ENCODE peak calls at places on chromosomes 13 and 19, in nine cellular contexts. P is heart left ventricle, W is neural progenitor cell, H is DND-41, Q is GM12878, N is prostate gland, J is OCI-LY7, V is HFF-Myc, S is A549. D is an unnamed sample.

GRCh38 chr19:32289566-32290210 is 55.7 kb upstream of the ZNF507 start:
- DNase-seq in P (no peak), W (no peak), H (no peak), Q (no peak), N (no peak), J (no peak), V (no peak), S (no peak), D (no peak)

GRCh38 chr13:51688937-51689336 is 104.7 kb downstream of the WDFY2 start:
- DNase-seq in P (no peak), W (no peak), H (no peak), Q (no peak), N (no peak), J (no peak), V (no peak), S (no peak), D (no peak)

GRCh38 chr19:6616011-6616410 is 25.1 kb upstream of the CD70 start:
- DNase-seq in P (no peak), W (no peak), H (no peak), Q (no peak), N (no peak), J (no peak), V (no peak), S (no peak), D (no peak)

GRCh38 chr19:11420894-11421606 is 1.9 kb upstream of the RGL3 start:
- DNase-seq in P (peak; percentile 72), W (peak; percentile 65), H (no peak), Q (no peak), N (no peak), J (no peak), V (no peak), S (no peak), D (no peak)

GRCh38 chr19:12841094-12841493 is 2.8 kb downstream of the MAST1 start:
- DNase-seq in P (no peak), W (peak; percentile 100), H (no peak), Q (no peak), N (no peak), J (no peak), V (no peak), S (no peak), D (no peak)

GRCh38 chr19:14375582-14376291 is 5.5 kb upstream of the ADGRE5 start:
- DNase-seq in P (peak; percentile 80), W (no peak), H (no peak), Q (no peak), N (no peak), J (peak; percentile 51), V (no peak), S (no peak), D (no peak)

GRCh38 chr19:15575406-15575805 is 39.6 kb upstream of the CYP4F8 start:
- DNase-seq in P (no peak), W (no peak), H (no peak), Q (no peak), N (no peak), J (no peak), V (no peak), S (no peak), D (no peak)

GRCh38 chr13:113427562-113428468 is 25.5 kb downstream of the ADPRHL1 start:
- DNase-seq in P (peak; percentile 12), W (peak; percentile 1), H (no peak), Q (no peak), N (no peak), J (no peak), V (no peak), S (no peak), D (no peak)

GRCh38 chr19:42086770-42087550 is 11.0 kb downstream of the ZNF574 start:
- DNase-seq in P (no peak), W (no peak), H (no peak), Q (no peak), N (no peak), J (no peak), V (no peak), S (no peak), D (no peak)

GRCh38 chr13:98022210-98022609 is 68.7 kb downstream of the IPO5 start:
- DNase-seq in P (peak; percentile 52), W (no peak), H (no peak), Q (no peak), N (no peak), J (no peak), V (no peak), S (no peak), D (no peak)

GRCh38 chr19:39052846-39053245 is 20.5 kb upstream of the FBXO27 start:
- DNase-seq in P (no peak), W (no peak), H (no peak), Q (no peak), N (no peak), J (no peak), V (no peak), S (no peak), D (no peak)

DNA sequence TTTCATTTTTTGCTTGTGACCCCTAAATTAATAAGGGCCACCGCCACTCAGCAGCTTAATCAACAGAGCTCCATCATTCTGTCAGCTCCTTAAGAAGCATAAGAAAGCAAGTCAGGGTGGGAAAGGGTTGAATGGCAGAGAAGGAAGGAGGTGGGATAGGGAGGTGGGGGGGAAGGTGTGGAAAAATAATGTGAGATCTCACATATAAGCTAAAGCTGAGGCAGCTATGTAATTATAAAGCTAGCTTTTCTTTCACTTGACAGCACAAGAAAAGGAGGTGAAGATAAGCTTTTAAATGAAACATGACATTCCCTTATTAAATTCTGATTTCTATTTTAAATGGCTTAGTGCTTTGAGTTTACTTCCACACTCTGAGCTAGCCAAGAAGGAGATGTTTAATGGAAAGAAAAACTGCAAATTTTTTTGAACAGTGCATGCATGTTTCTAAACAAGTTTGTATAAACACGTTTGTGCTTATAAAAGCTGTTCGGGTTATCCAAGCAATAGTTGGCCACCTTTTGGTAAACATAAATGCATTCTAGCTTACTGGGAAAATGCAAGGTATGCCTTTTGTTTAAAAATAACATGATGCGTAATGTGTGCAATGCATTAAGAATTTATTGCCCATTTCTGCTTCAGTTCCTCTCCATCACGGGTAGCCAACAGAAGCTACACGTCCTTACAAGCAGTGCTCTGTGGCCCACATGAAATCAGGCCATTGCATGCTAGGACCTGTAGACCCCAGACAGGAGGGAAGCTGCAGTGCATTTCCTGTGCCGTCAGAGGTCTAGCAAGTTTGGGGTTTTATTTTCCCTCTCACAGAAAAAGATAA is 96.2 kb downstream of the LHFPL6 start:
- DNase-seq in P (no peak), W (no peak), H (no peak), Q (no peak), N (peak; percentile 5), J (peak; percentile 51), V (no peak), S (no peak), D (no peak)
- H3K4me3 ChIP-seq in P (no peak overlapping the region), W (no peak overlapping the region), H (no peak overlapping the region), Q (no peak overlapping the region), N (no peak overlapping the region), J (no peak overlapping the region), V (no peak overlapping the region), S (no peak overlapping the region), D (no peak overlapping the region)

GRCh38 chr19:2702170-2703076 is at the start of gene GNG7:
- DNase-seq in P (peak; percentile 95), W (peak; percentile 97), H (no peak), Q (no peak), N (peak; percentile 93), J (peak; percentile 95), V (no peak), S (peak; percentile 83), D (peak; percentile 60)
- H3K4me3 ChIP-seq in P (peak within 1 kb of the TSS; percentile 64), W (peak within 1 kb of the TSS; percentile 99), H (no peak within 1 kb of the TSS), Q (peak within 1 kb of the TSS; percentile 88), N (peak within 1 kb of the TSS; percentile 73), J (peak within 1 kb of the TSS; percentile 78), V (no peak within 1 kb of the TSS), S (peak within 1 kb of the TSS; percentile 49), D (peak within 1 kb of the TSS; percentile 56)

DNA sequence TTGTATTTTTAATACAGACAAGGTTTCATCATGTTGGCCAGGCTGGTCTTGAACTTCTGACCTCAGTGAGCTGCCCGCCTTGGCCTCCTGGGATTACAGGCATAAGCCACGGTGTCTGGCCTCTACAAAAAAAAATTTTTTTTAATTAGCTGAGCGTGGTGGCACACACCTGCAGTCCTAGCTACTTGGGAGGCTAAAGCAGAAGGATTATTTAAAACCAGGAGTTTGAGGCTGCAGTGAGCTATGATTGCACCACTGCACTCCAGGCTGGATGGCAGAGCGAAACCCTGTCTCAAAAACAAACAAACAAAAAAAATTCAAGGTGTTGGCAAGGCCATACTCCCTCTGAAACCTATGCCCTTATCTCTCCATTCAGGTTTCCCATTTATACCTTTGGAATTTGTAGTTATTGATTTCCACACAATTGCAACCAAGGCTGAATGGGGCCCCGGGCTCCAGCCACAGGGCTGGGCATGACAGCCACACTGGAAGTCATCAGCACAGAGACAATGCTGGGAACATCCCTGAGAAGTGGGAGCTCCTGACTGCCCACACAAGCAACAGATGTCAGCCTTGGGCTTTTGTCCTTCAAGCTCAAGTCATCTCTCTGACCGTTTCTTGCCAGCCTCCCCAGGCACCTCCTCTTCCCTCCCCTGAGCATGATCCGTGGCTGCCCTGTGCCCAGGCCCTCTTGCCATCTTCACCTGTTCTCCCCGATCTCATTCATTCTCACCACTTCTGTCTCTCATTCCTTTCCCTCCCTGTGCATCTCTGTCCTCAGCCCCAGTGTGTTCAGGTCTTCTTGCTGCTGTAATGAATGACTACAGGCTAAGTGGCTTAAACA is 27.2 kb upstream of the CALM3 start:
- DNase-seq in P (no peak), W (no peak), H (no peak), Q (no peak), N (no peak), J (no peak), V (no peak), S (no peak), D (no peak)
- H3K4me3 ChIP-seq in P (no peak overlapping the region), W (no peak overlapping the region), H (no peak overlapping the region), Q (no peak overlapping the region), N (no peak overlapping the region), J (no peak overlapping the region), V (no peak overlapping the region), S (no peak overlapping the region), D (no peak overlapping the region)

GRCh38 chr19:34841780-34842179 is 68.8 kb upstream of the ZNF599 start:
- DNase-seq in P (no peak), W (peak; percentile 17), H (no peak), Q (no peak), N (no peak), J (no peak), V (no peak), S (no peak), D (no peak)

GRCh38 chr19:34838753-34839431 is 65.9 kb upstream of the ZNF599 start:
- DNase-seq in P (peak; percentile 26), W (peak; percentile 72), H (no peak), Q (no peak), N (no peak), J (no peak), V (no peak), S (peak; percentile 32), D (no peak)

GRCh38 chr19:34835952-34836351 is 62.9 kb upstream of the ZNF599 start:
- DNase-seq in P (no peak), W (no peak), H (no peak), Q (no peak), N (no peak), J (no peak), V (no peak), S (no peak), D (no peak)

GRCh38 chr19:34837262-34837661 is 64.2 kb upstream of the ZNF599 start:
- DNase-seq in P (peak; percentile 87), W (no peak), H (no peak), Q (no peak), N (peak; percentile 46), J (no peak), V (no peak), S (no peak), D (no peak)

DNA sequence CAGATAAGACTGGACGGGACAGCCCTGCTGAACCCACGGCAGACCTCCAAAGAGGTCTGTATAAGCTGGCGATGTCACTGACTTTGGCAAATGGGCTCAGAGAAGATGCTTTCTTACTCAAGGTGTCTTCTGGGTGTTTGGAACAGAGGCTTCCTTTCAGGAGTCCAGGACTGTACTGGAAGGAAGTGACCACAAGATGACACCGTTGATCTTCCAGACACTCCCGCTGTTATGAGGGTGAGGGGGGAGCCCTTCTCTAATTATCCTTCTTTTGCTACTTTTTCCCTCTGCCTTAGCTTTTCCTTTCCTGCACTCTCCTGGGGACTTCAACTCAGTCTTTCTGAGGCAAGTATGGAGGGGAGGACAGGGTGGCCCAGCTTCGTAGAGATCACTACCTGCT is 65.2 kb upstream of the ZNF599 start:
- DNase-seq in P (no peak), W (peak; percentile 49), H (no peak), Q (no peak), N (no peak), J (peak; percentile 13), V (no peak), S (peak; percentile 39), D (no peak)
- H3K4me3 ChIP-seq in P (peak overlapping the region; percentile 34), W (peak overlapping the region; percentile 41), H (no peak overlapping the region), Q (no peak overlapping the region), N (no peak overlapping the region), J (no peak overlapping the region), V (no peak overlapping the region), S (peak overlapping the region; percentile 15), D (no peak overlapping the region)

D was measured in Jurkat, Clone E6-1.